ENCODE peak calls at places on chromosome 14, in six cellular contexts. C is NCI-H1092 treated with DMSO at 0.1 percent for 48 hours; V is T1000; B is lower lobe of right lung; X is stimulated activated CD4-positive, alpha-beta T cell treated with anti-CD3 and anti-CD28 coated beads, Interleukin-2, amount 100 ng/mL, for 24 hours; J is cardiac muscle cell. O is an unnamed sample.

GRCh38 chr14:101062611-101063010 is 159.1 kb upstream of the RTL1 start:
- DNase-seq in C (no peak), V (no peak), B (no peak), X (no peak), J (peak), O (no peak)

GRCh38 chr14:75476274-75476995 is 45.8 kb upstream of the BATF start:
- DNase-seq in C (peak), V (no peak), B (peak), X (no peak), J (peak), O (peak)

GRCh38 chr14:90580381-90581335 is 183.8 kb downstream of the CALM1 start:
- DNase-seq in C (peak), V (no peak), B (no peak), X (no peak), J (no peak), O (no peak)

GRCh38 chr14:95184413-95184790 is 27.1 kb upstream of the DICER1 start:
- DNase-seq in C (no peak), V (no peak), B (no peak), X (no peak), J (peak), O (no peak)

GRCh38 chr14:52025310-52025709 is 36.0 kb downstream of the RTRAF start:
- DNase-seq in C (no peak), V (no peak), B (no peak), X (no peak), J (peak), O (no peak)

GRCh38 chr14:22333408-22334274 is 255.4 kb downstream of the DAD1 start:
- DNase-seq in C (no peak), V (peak), B (no peak), X (no peak), J (peak), O (peak)

GRCh38 chr14:43692706-43693105 is 814.4 kb downstream of the FSCB start:
- DNase-seq in C (no peak), V (no peak), B (no peak), X (no peak), J (no peak), O (no peak)

GRCh38 chr14:93893550-93894329 is 33.4 kb upstream of the FAM181A start:
- DNase-seq in C (no peak), V (no peak), B (no peak), X (no peak), J (no peak), O (no peak)

GRCh38 chr14:88551936-88552565 is 2.8 kb downstream of the PTPN21 start:
- DNase-seq in C (no peak), V (no peak), B (no peak), X (no peak), J (peak), O (no peak)

O was measured in SJSA1.